ENCODE peak calls at places on chromosomes 12 and 14, in nine cellular contexts. One of them, this sample, is unnamed.

GRCh38 chr12:45130881-45131281 is 80.0 kb upstream of the DBX2 start:
- DNase-seq in GM23338: peak
- DNase-seq in omental fat pad: no peak
- DNase-seq in astrocyte of the spinal cord: peak
- DNase-seq in HFFc6: peak
- DNase-seq in cardiac muscle cell: peak
- DNase-seq in OCI-LY7: peak
- DNase-seq in H1: peak
- DNase-seq in psoas muscle: peak
- DNase-seq in this sample: no peak

GRCh38 chr14:93981874-93982683 is 5.7 kb upstream of the ASB2 start:
- DNase-seq in GM23338: no peak
- DNase-seq in omental fat pad: no peak
- DNase-seq in astrocyte of the spinal cord: no peak
- DNase-seq in HFFc6: no peak
- DNase-seq in cardiac muscle cell: no peak
- DNase-seq in OCI-LY7: no peak
- DNase-seq in H1: no peak
- DNase-seq in psoas muscle: no peak
- DNase-seq in this sample: no peak

GRCh38 chr12:131047789-131048610 is 94.3 kb downstream of the ADGRD1 start:
- DNase-seq in GM23338: no peak
- DNase-seq in omental fat pad: no peak
- DNase-seq in astrocyte of the spinal cord: no peak
- DNase-seq in HFFc6: no peak
- DNase-seq in cardiac muscle cell: no peak
- DNase-seq in OCI-LY7: peak
- DNase-seq in H1: no peak
- DNase-seq in psoas muscle: peak
- DNase-seq in this sample: no peak

GRCh38 chr14:29821665-29822429 is 105.8 kb downstream of the PRKD1 start:
- DNase-seq in GM23338: no peak
- DNase-seq in omental fat pad: no peak
- DNase-seq in astrocyte of the spinal cord: no peak
- DNase-seq in HFFc6: no peak
- DNase-seq in cardiac muscle cell: peak
- DNase-seq in OCI-LY7: no peak
- DNase-seq in H1: no peak
- DNase-seq in psoas muscle: no peak
- DNase-seq in this sample: no peak

GRCh38 chr12:129550353-129550752 is 353.5 kb downstream of the TMEM132D start:
- DNase-seq in GM23338: no peak
- DNase-seq in omental fat pad: no peak
- DNase-seq in astrocyte of the spinal cord: no peak
- DNase-seq in HFFc6: no peak
- DNase-seq in cardiac muscle cell: no peak
- DNase-seq in OCI-LY7: no peak
- DNase-seq in H1: no peak
- DNase-seq in psoas muscle: no peak
- DNase-seq in this sample: no peak

GRCh38 chr14:32408018-32408417 is 78.9 kb downstream of the AKAP6 start:
- DNase-seq in GM23338: no peak
- DNase-seq in omental fat pad: peak
- DNase-seq in astrocyte of the spinal cord: no peak
- DNase-seq in HFFc6: no peak
- DNase-seq in cardiac muscle cell: peak
- DNase-seq in OCI-LY7: no peak
- DNase-seq in H1: no peak
- DNase-seq in psoas muscle: peak
- DNase-seq in this sample: peak

GRCh38 chr12:11607313-11608081 is 42.0 kb upstream of the ETV6 start:
- DNase-seq in GM23338: no peak
- DNase-seq in omental fat pad: no peak
- DNase-seq in astrocyte of the spinal cord: no peak
- DNase-seq in HFFc6: peak
- DNase-seq in cardiac muscle cell: peak
- DNase-seq in OCI-LY7: no peak
- DNase-seq in H1: no peak
- DNase-seq in psoas muscle: no peak
- DNase-seq in this sample: no peak

GRCh38 chr14:55578511-55578910 is 1.5 kb upstream of the KTN1 start:
- DNase-seq in GM23338: no peak
- DNase-seq in omental fat pad: no peak
- DNase-seq in astrocyte of the spinal cord: no peak
- DNase-seq in HFFc6: no peak
- DNase-seq in cardiac muscle cell: no peak
- DNase-seq in OCI-LY7: no peak
- DNase-seq in H1: no peak
- DNase-seq in psoas muscle: no peak
- DNase-seq in this sample: no peak

GRCh38 chr12:123531091-123531490 is 2.4 kb downstream of the RILPL1 start:
- DNase-seq in GM23338: no peak
- DNase-seq in omental fat pad: no peak
- DNase-seq in astrocyte of the spinal cord: no peak
- DNase-seq in HFFc6: no peak
- DNase-seq in cardiac muscle cell: no peak
- DNase-seq in OCI-LY7: no peak
- DNase-seq in H1: no peak
- DNase-seq in psoas muscle: peak
- DNase-seq in this sample: no peak

GRCh38 chr12:10365716-10366433 is 24.0 kb downstream of the KLRK1 start:
- DNase-seq in GM23338: no peak
- DNase-seq in omental fat pad: no peak
- DNase-seq in astrocyte of the spinal cord: peak
- DNase-seq in HFFc6: no peak
- DNase-seq in cardiac muscle cell: peak
- DNase-seq in OCI-LY7: no peak
- DNase-seq in H1: no peak
- DNase-seq in psoas muscle: no peak
- DNase-seq in this sample: no peak

GRCh38 chr14:22689186-22689585 is 45.0 kb upstream of the OR6J1 start:
- DNase-seq in GM23338: no peak
- DNase-seq in omental fat pad: no peak
- DNase-seq in astrocyte of the spinal cord: peak
- DNase-seq in HFFc6: peak
- DNase-seq in cardiac muscle cell: peak
- DNase-seq in OCI-LY7: no peak
- DNase-seq in H1: no peak
- DNase-seq in psoas muscle: no peak
- DNase-seq in this sample: no peak

GRCh38 chr14:55139696-55140509 is 10.9 kb downstream of the LGALS3 start:
- DNase-seq in GM23338: no peak
- DNase-seq in omental fat pad: no peak
- DNase-seq in astrocyte of the spinal cord: no peak
- DNase-seq in HFFc6: no peak
- DNase-seq in cardiac muscle cell: no peak
- DNase-seq in OCI-LY7: no peak
- DNase-seq in H1: no peak
- DNase-seq in psoas muscle: no peak
- DNase-seq in this sample: no peak

GRCh38 chr12:7369274-7369729 is 65.4 kb downstream of the ACSM4 start:
- DNase-seq in GM23338: no peak
- DNase-seq in omental fat pad: no peak
- DNase-seq in astrocyte of the spinal cord: no peak
- DNase-seq in HFFc6: peak
- DNase-seq in cardiac muscle cell: peak
- DNase-seq in OCI-LY7: no peak
- DNase-seq in H1: no peak
- DNase-seq in psoas muscle: peak
- DNase-seq in this sample: no peak

GRCh38 chr14:74594021-74594420 is 18.0 kb downstream of the LTBP2 start:
- DNase-seq in GM23338: no peak
- DNase-seq in omental fat pad: no peak
- DNase-seq in astrocyte of the spinal cord: no peak
- DNase-seq in HFFc6: no peak
- DNase-seq in cardiac muscle cell: no peak
- DNase-seq in OCI-LY7: no peak
- DNase-seq in H1: no peak
- DNase-seq in psoas muscle: no peak
- DNase-seq in this sample: no peak

GRCh38 chr12:50088577-50089335 is 3.6 kb downstream of the SMARCD1 start:
- DNase-seq in GM23338: peak
- DNase-seq in omental fat pad: no peak
- DNase-seq in astrocyte of the spinal cord: peak
- DNase-seq in HFFc6: peak
- DNase-seq in cardiac muscle cell: peak
- DNase-seq in OCI-LY7: peak
- DNase-seq in H1: no peak
- DNase-seq in psoas muscle: no peak
- DNase-seq in this sample: no peak

GRCh38 chr12:40117818-40118217 is 11.9 kb upstream of the SLC2A13 start:
- DNase-seq in GM23338: no peak
- DNase-seq in omental fat pad: no peak
- DNase-seq in astrocyte of the spinal cord: no peak
- DNase-seq in HFFc6: no peak
- DNase-seq in cardiac muscle cell: no peak
- DNase-seq in OCI-LY7: no peak
- DNase-seq in H1: no peak
- DNase-seq in psoas muscle: no peak
- DNase-seq in this sample: no peak

GRCh38 chr12:116060765-116061164 is 216.7 kb downstream of the MED13L start:
- DNase-seq in GM23338: no peak
- DNase-seq in omental fat pad: no peak
- DNase-seq in astrocyte of the spinal cord: no peak
- DNase-seq in HFFc6: no peak
- DNase-seq in cardiac muscle cell: no peak
- DNase-seq in OCI-LY7: no peak
- DNase-seq in H1: no peak
- DNase-seq in psoas muscle: no peak
- DNase-seq in this sample: no peak
- TF ChIP-seq CTCF in GM23338: no peak
- TF ChIP-seq CTCF in omental fat pad: no peak
- TF ChIP-seq CTCF in astrocyte of the spinal cord: no peak
- TF ChIP-seq CTCF in HFFc6: no peak
- TF ChIP-seq CTCF in cardiac muscle cell: no peak
- TF ChIP-seq CTCF in OCI-LY7: no peak
- TF ChIP-seq CTCF in H1: no peak
- TF ChIP-seq CTCF in psoas muscle: no peak
- TF ChIP-seq CTCF in this sample: no peak

DNA sequence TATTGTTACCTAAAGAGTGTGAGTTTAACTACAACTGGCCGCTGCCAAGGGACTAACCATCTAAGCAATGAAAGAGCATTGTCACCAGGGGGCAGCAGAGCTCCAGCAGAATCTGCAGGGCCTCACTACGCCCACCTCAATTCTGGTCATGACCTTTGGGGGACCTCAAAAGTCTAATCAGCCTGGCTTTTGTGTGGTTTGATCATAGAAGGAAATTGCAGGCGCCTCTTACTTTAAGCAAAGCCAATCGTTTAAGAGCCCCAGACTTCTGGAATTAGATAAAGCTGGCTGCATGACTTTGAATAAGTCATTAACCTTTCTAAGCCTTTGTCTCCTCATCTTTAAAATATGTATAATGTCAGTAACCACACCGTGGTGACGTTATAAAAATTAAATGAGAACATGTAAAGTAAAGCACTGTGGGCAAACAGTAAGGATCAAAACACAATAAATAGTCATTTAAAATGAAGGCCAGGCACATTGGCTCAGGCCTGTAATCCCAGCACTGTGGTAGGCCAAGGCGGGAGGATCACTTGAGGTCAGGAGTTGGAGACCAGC is 58.6 kb downstream of the TBX3 start:
- DNase-seq in GM23338: peak
- DNase-seq in omental fat pad: no peak
- DNase-seq in astrocyte of the spinal cord: peak
- DNase-seq in HFFc6: peak
- DNase-seq in cardiac muscle cell: peak
- DNase-seq in OCI-LY7: peak
- DNase-seq in H1: peak
- DNase-seq in psoas muscle: no peak
- DNase-seq in this sample: peak
- TF ChIP-seq CTCF in GM23338: peak
- TF ChIP-seq CTCF in omental fat pad: no peak
- TF ChIP-seq CTCF in astrocyte of the spinal cord: peak
- TF ChIP-seq CTCF in HFFc6: peak
- TF ChIP-seq CTCF in cardiac muscle cell: peak
- TF ChIP-seq CTCF in OCI-LY7: peak
- TF ChIP-seq CTCF in H1: peak
- TF ChIP-seq CTCF in psoas muscle: peak
- TF ChIP-seq CTCF in this sample: peak

GRCh38 chr12:102512523-102512922 is 32.2 kb upstream of the IGF1 start:
- DNase-seq in GM23338: no peak
- DNase-seq in omental fat pad: no peak
- DNase-seq in astrocyte of the spinal cord: no peak
- DNase-seq in HFFc6: no peak
- DNase-seq in cardiac muscle cell: no peak
- DNase-seq in OCI-LY7: no peak
- DNase-seq in H1: no peak
- DNase-seq in psoas muscle: no peak
- DNase-seq in this sample: no peak

GRCh38 chr12:102513272-102513671 is 32.9 kb upstream of the IGF1 start:
- DNase-seq in GM23338: no peak
- DNase-seq in omental fat pad: no peak
- DNase-seq in astrocyte of the spinal cord: no peak
- DNase-seq in HFFc6: no peak
- DNase-seq in cardiac muscle cell: no peak
- DNase-seq in OCI-LY7: no peak
- DNase-seq in H1: no peak
- DNase-seq in psoas muscle: no peak
- DNase-seq in this sample: no peak

GRCh38 chr12:102511575-102511974 is 31.2 kb upstream of the IGF1 start:
- DNase-seq in GM23338: no peak
- DNase-seq in omental fat pad: no peak
- DNase-seq in astrocyte of the spinal cord: no peak
- DNase-seq in HFFc6: no peak
- DNase-seq in cardiac muscle cell: no peak
- DNase-seq in OCI-LY7: no peak
- DNase-seq in H1: no peak
- DNase-seq in psoas muscle: no peak
- DNase-seq in this sample: no peak

GRCh38 chr12:102514696-102515095 is 34.3 kb upstream of the IGF1 start:
- DNase-seq in GM23338: no peak
- DNase-seq in omental fat pad: no peak
- DNase-seq in astrocyte of the spinal cord: no peak
- DNase-seq in HFFc6: no peak
- DNase-seq in cardiac muscle cell: no peak
- DNase-seq in OCI-LY7: no peak
- DNase-seq in H1: no peak
- DNase-seq in psoas muscle: no peak
- DNase-seq in this sample: no peak

GRCh38 chr12:102513739-102514138 is 33.4 kb upstream of the IGF1 start:
- DNase-seq in GM23338: peak
- DNase-seq in omental fat pad: no peak
- DNase-seq in astrocyte of the spinal cord: no peak
- DNase-seq in HFFc6: no peak
- DNase-seq in cardiac muscle cell: no peak
- DNase-seq in OCI-LY7: no peak
- DNase-seq in H1: no peak
- DNase-seq in psoas muscle: no peak
- DNase-seq in this sample: no peak
- TF ChIP-seq CTCF in GM23338: peak
- TF ChIP-seq CTCF in omental fat pad: no peak
- TF ChIP-seq CTCF in astrocyte of the spinal cord: no peak
- TF ChIP-seq CTCF in HFFc6: peak
- TF ChIP-seq CTCF in cardiac muscle cell: no peak
- TF ChIP-seq CTCF in OCI-LY7: no peak
- TF ChIP-seq CTCF in H1: no peak
- TF ChIP-seq CTCF in psoas muscle: no peak
- TF ChIP-seq CTCF in this sample: no peak

DNA sequence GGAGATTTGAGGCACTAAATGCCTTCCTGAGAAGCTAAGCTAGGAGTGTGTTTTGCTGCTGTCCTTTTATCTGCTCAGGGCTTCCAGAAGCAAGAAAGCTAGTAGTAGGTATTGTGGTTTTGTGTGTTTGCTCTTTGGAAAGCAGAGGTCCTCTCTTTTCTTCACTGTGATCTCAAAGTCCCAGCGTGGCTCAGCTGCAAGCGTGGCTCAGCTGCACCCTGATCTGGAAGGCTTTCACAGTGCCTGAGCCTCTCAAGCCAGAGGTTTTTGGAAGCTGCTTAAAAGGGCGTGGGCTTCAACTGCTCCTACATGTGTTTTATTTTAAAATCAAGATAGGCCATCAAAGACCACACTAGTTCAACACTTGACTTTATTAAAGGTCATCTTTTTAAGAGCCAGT is 337.4 kb upstream of the RGS6 start:
- DNase-seq in GM23338: no peak
- DNase-seq in omental fat pad: no peak
- DNase-seq in astrocyte of the spinal cord: peak
- DNase-seq in HFFc6: no peak
- DNase-seq in cardiac muscle cell: peak
- DNase-seq in OCI-LY7: no peak
- DNase-seq in H1: no peak
- DNase-seq in psoas muscle: no peak
- DNase-seq in this sample: no peak
- TF ChIP-seq CTCF in GM23338: no peak
- TF ChIP-seq CTCF in omental fat pad: no peak
- TF ChIP-seq CTCF in astrocyte of the spinal cord: no peak
- TF ChIP-seq CTCF in HFFc6: no peak
- TF ChIP-seq CTCF in cardiac muscle cell: no peak
- TF ChIP-seq CTCF in OCI-LY7: no peak
- TF ChIP-seq CTCF in H1: no peak
- TF ChIP-seq CTCF in psoas muscle: no peak
- TF ChIP-seq CTCF in this sample: no peak